ENCODE peak calls at places on chromosomes 4 and X, in four cellular contexts. R is cardiac fibroblast, G is fibroblast of lung, E is psoas muscle. H is an unnamed sample.

GRCh38 chr4:170008376-170008775 is 17.8 kb downstream of the MFAP3L start:
- DNase-seq in G (no peak), E (no peak), R (no peak), H (no peak)

GRCh38 chrX:105882581-105883275 is 60.4 kb downstream of the NRK start:
- DNase-seq in R (peak; percentile 72), G (peak; percentile 28), E (no peak), H (peak; percentile 10)

GRCh38 chr4:65046496-65047101 is 623.7 kb downstream of the EPHA5 start:
- DNase-seq in R (no peak), G (peak; percentile 77), E (no peak), H (peak; percentile 3)

GRCh38 chr4:107747748-107748486 is 27.9 kb upstream of the PAPSS1 start:
- DNase-seq in R (no peak), G (no peak), E (no peak), H (no peak)

GRCh38 chr4:45442466-45442865 is 681.4 kb downstream of the GABRG1 start:
- DNase-seq in E (no peak), G (no peak), R (peak; percentile 24), H (no peak)

GRCh38 chr4:162952232-162952631 is 214.5 kb downstream of the NAF1 start:
- DNase-seq in E (no peak), R (no peak), G (peak; percentile 50), H (peak; percentile 27)

GRCh38 chrX:109841869-109842579 is 109.0 kb upstream of the ACSL4 start:
- DNase-seq in R (no peak), G (peak; percentile 57), E (no peak), H (no peak)

GRCh38 chr4:162727232-162727631 is 439.5 kb downstream of the NAF1 start:
- DNase-seq in E (no peak), G (no peak), R (no peak), H (no peak)

GRCh38 chr4:145618210-145618911 is 824 bp upstream of the MMAA start:
- DNase-seq in E (peak; percentile 66), G (no peak), R (no peak), H (no peak)

GRCh38 chr4:38983756-38984647 is 48.2 kb downstream of the TMEM156 start:
- DNase-seq in G (peak; percentile 77), E (no peak), R (peak; percentile 26), H (peak; percentile 32)

GRCh38 chrX:40646489-40647306 is 663 bp downstream of the CXorf38 start:
- DNase-seq in E (peak; percentile 72), G (peak; percentile 27), R (peak; percentile 17), H (peak; percentile 43)

GRCh38 chr4:139691-140090 is 15.4 kb downstream of the ZNF718 start:
- DNase-seq in G (no peak), R (no peak), E (no peak), H (no peak)

GRCh38 chr4:10013722-10014121 is 7.6 kb downstream of the SLC2A9 start:
- DNase-seq in R (peak; percentile 40), E (no peak), G (no peak), H (peak; percentile 10)

GRCh38 chr4:187304131-187304530 is 580.5 kb upstream of the FAT1 start:
- DNase-seq in G (no peak), R (no peak), E (no peak), H (no peak)

GRCh38 chrX:118698516-118699247 is 28.7 kb upstream of the IL13RA1 start:
- DNase-seq in G (no peak), R (no peak), E (no peak), H (no peak)

GRCh38 chr4:71229477-71230257 is 109.2 kb upstream of the SLC4A4 start:
- DNase-seq in R (peak; percentile 78), E (no peak), G (peak; percentile 50), H (peak; percentile 63)

GRCh38 chrX:12814434-12814833 is 23.2 kb downstream of the PRPS2 start:
- DNase-seq in R (peak; percentile 66), G (peak; percentile 25), E (no peak), H (peak; percentile 59)

GRCh38 chr4:72975488-72975784 is 94.1 kb downstream of the COX18 start:
- DNase-seq in G (peak; percentile 73), R (peak; percentile 32), E (no peak), H (no peak)

GRCh38 chr4:86706923-86707597 is 112.9 kb downstream of the PTPN13 start:
- DNase-seq in E (no peak), G (peak; percentile 19), R (peak; percentile 17), H (peak; percentile 86)

GRCh38 chr4:109434007-109434792 is 585 bp downstream of the SEC24B start:
- DNase-seq in E (peak; percentile 72), R (peak; percentile 23), G (peak; percentile 16), H (peak; percentile 32)

GRCh38 chrX:44246826-44247225 is 96.6 kb downstream of the EFHC2 start:
- DNase-seq in R (no peak), E (no peak), G (no peak), H (no peak)

GRCh38 chr4:34157546-34157945 is 2086.8 kb downstream of the ARAP2 start:
- DNase-seq in G (peak; percentile 18), R (no peak), E (no peak), H (no peak)

GRCh38 chr4:118351851-118352827 is 664 bp downstream of the PRSS12 start:
- DNase-seq in E (peak; percentile 56), G (no peak), R (no peak), H (no peak)

DNA sequence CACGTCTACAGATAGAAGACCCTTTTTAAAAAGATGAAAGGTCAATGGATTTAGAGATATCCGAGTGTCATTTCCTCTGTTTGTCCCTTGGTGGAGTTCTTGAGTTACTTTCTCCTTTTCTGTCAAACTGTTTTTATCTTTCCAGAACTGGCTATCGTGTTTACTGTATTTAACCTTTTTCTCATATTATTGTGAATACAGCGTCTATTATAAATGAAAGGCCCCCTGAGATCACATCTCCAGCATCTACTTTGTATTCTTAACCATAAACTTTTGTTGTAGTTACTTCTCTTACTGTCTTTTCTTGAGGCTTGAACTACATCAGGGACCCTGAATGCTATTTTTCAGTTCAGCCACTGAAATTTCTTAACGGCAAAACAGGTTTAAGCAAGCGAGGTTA is 4.0 kb upstream of the PCDH7 start:
- DNase-seq in R (peak; percentile 57), E (no peak), G (peak; percentile 35), H (peak; percentile 27)
- TF ChIP-seq CTCF in R (peak; percentile 51), E (no peak), G (peak; percentile 67), H (peak; percentile 50)

DNA sequence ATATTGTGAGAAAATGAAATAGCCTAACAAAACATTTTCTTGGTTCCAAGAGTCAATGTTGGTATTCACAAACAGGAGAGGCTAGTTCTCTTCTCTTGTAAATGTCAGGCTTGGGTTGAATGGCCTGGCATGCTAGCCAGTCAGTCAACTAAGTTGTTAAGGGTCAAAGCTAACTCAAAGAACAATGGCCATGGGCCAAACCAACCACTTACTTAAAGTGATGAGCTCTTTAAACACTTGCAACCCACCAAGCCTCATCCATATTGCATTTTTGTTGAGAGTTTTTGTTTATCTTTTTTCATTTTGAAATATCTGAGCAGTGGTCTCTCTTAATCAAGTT is 394.5 kb downstream of the RAB28 start:
- DNase-seq in R (no peak), E (no peak), G (no peak), H (no peak)
- TF ChIP-seq CTCF in R (no peak), E (no peak), G (no peak), H (no peak)

DNA sequence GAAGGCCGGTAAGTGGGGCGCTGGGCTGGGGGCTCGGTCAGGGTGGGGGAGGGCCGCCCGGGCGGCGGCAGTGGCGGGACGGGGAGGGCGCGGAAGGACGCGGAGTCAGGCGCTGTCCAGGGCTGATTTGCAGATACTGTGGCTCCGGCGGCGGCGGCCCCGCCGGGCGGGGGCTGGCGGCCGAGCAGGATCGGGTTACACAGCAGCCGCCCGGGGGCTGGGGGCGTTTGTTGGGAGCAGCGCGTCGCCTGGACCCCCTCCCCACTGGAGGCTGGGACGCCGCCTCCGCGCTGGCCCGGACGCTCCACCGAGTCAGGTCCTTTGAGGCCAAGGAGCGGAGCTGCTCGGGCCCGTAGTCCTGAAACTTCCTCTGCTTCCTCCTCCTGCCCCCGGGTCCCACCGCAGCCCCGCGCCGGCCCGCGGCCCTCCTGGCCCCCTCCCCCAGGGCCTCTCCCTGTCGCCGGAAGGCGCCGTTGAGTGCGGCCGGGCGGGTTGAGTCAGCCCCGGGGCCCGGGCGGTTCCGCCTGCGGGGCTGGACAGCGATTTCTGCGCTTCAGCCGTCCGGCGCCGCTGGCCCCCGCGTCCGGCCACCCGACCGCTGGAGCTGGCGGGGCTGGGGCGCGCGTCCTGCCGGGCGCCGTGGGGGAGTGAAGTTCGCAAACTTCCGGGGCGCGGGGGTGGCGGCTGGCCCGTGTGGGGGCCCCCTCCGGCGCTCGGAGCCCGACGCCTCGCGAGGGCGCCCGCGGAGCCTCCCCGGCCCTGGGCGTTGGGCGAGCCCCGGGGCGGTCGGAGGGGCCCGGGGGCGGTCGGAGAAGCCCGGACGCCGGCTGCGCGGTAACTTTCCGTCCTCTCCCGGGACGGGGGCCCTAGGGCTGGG is 744 bp downstream of the REST start:
- DNase-seq in G (peak; percentile 74), E (peak; percentile 77), R (peak; percentile 71), H (peak; percentile 75)
- TF ChIP-seq CTCF in G (no peak), E (no peak), R (no peak), H (no peak)

DNA sequence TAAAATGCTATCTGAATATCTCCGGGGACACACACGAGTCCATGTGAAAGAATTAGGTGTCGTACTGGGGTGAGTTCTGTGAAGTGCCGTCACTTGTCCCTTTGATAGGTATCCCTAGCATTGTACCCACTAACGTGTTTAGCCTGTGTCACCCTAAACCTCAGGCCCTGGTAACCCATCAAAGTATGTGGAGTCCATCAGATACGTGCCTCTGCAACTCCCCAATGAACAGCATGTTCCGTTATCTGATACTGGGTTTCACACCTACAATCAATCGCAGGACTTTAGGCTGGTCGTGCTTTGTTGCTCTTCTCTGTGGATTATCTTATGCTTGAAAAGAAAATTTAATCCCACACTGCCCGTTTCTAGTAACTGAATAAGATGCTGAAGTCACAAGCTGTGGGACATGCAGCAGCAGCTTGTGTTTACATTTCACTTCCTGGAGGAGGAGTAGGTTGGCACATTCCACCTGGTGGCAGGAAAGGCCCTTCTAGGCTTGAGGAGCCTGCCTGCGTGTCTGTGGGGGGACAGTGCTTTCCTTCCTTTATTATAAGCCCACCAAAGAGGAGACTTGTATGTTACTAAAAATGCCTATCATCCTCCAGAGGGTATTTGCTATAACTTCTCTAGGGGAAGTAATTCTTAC is 127.1 kb downstream of the FNIP2 start:
- DNase-seq in G (peak; percentile 25), E (no peak), R (peak; percentile 49), H (peak; percentile 41)
- TF ChIP-seq CTCF in G (no peak), E (no peak), R (peak; percentile 17), H (peak; percentile 18)

GRCh38 chr4:75708218-75708691 is 16.1 kb upstream of the USO1 start:
- DNase-seq in G (no peak), E (no peak), R (no peak), H (no peak)
- TF ChIP-seq CTCF in G (peak; percentile 34), E (peak; percentile 15), R (peak; percentile 18), H (peak; percentile 50)

H was measured in fibroblast of villous mesenchyme.